ENCODE peak calls at places on chromosomes 3 and 15, in ten cellular contexts. Z, F, A, U, B, V, W, K, Y and P are unnamed samples.
A peak's percentile ranks its signal among the peaks of the same experiment; 100 is the strongest.

GRCh38 chr3:66386925-66387650 is 113.7 kb downstream of the LRIG1 start:
- DNase-seq in Z (no peak), F (no peak), A (no peak), U (no peak), B (no peak), V (no peak), W (no peak), K (no peak), Y (no peak), P (no peak)

GRCh38 chr15:47824185-47824584 is 106.9 kb downstream of the SEMA6D start:
- DNase-seq in Z (no peak), F (no peak), A (no peak), U (no peak), B (no peak), V (no peak), W (no peak), K (no peak), Y (no peak), P (no peak)

GRCh38 chr15:39888809-39889208 is 31.3 kb downstream of the GPR176 start:
- DNase-seq in Z (no peak), F (no peak), A (no peak), U (no peak), B (no peak), V (no peak), W (no peak), K (no peak), Y (no peak), P (no peak)

GRCh38 chr15:82999905-83000671 is 11.4 kb downstream of the C15orf40 start:
- DNase-seq in Z (peak; percentile 77), F (no peak), A (peak; percentile 48), U (no peak), B (no peak), V (peak; percentile 40), W (peak; percentile 74), K (peak; percentile 70), Y (no peak), P (no peak)

GRCh38 chr3:31181661-31182060 is 287.2 kb upstream of the GADL1 start:
- DNase-seq in Z (no peak), F (no peak), A (no peak), U (no peak), B (no peak), V (no peak), W (no peak), K (no peak), Y (no peak), P (no peak)

GRCh38 chr15:30859091-30859874 is 44.4 kb upstream of the FAN1 start:
- DNase-seq in Z (peak; percentile 62), F (no peak), A (peak; percentile 4), U (no peak), B (no peak), V (peak; percentile 20), W (peak; percentile 41), K (peak; percentile 30), Y (no peak), P (no peak)

GRCh38 chr3:196969001-196969659 is 497 bp upstream of the PIGZ start:
- DNase-seq in Z (peak; percentile 29), F (no peak), A (peak; percentile 10), U (peak; percentile 71), B (no peak), V (no peak), W (no peak), K (peak; percentile 11), Y (peak; percentile 67), P (no peak)

GRCh38 chr15:100124936-100125626 is 216.7 kb downstream of the ADAMTS17 start:
- DNase-seq in Z (no peak), F (no peak), A (no peak), U (no peak), B (no peak), V (no peak), W (no peak), K (no peak), Y (no peak), P (no peak)

GRCh38 chr3:86865506-86865905 is 125.4 kb downstream of the VGLL3 start:
- DNase-seq in Z (peak; percentile 36), F (no peak), A (no peak), U (no peak), B (no peak), V (no peak), W (peak; percentile 15), K (peak; percentile 58), Y (no peak), P (no peak)

GRCh38 chr15:89118481-89118989 is 30.3 kb downstream of the ABHD2 start:
- DNase-seq in Z (no peak), F (no peak), A (no peak), U (no peak), B (no peak), V (no peak), W (no peak), K (no peak), Y (no peak), P (no peak)

GRCh38 chr3:171781711-171782127 is 28.6 kb downstream of the PLD1 start:
- DNase-seq in Z (peak; percentile 90), F (no peak), A (no peak), U (no peak), B (no peak), V (no peak), W (no peak), K (no peak), Y (no peak), P (no peak)

GRCh38 chr3:152760591-152760990 is 74.3 kb upstream of the P2RY1 start:
- DNase-seq in Z (no peak), F (no peak), A (no peak), U (no peak), B (no peak), V (no peak), W (no peak), K (no peak), Y (no peak), P (no peak)

GRCh38 chr3:126743350-126743749 is 39.3 kb downstream of the CHCHD6 start:
- DNase-seq in Z (no peak), F (no peak), A (no peak), U (no peak), B (no peak), V (no peak), W (no peak), K (no peak), Y (no peak), P (no peak)

GRCh38 chr3:134373278-134373941 is 837 bp downstream of the AMOTL2 start:
- DNase-seq in Z (peak; percentile 96), F (peak; percentile 82), A (peak; percentile 91), U (peak; percentile 88), B (peak; percentile 87), V (peak; percentile 91), W (peak; percentile 95), K (peak; percentile 90), Y (peak; percentile 91), P (no peak)

GRCh38 chr15:58704155-58704825 is 45.2 kb downstream of the ADAM10 start:
- DNase-seq in Z (peak; percentile 39), F (no peak), A (no peak), U (no peak), B (no peak), V (no peak), W (peak; percentile 26), K (peak; percentile 54), Y (no peak), P (no peak)

GRCh38 chr3:167066977-167067843 is 312.9 kb downstream of the ZBBX start:
- DNase-seq in Z (no peak), F (no peak), A (no peak), U (peak; percentile 44), B (no peak), V (no peak), W (no peak), K (no peak), Y (no peak), P (no peak)

GRCh38 chr15:33963831-33964664 is 4.2 kb upstream of the CHRM5 start:
- DNase-seq in Z (peak; percentile 70), F (no peak), A (peak; percentile 23), U (no peak), B (no peak), V (peak; percentile 9), W (peak; percentile 70), K (peak; percentile 47), Y (no peak), P (no peak)
- TF ChIP-seq CTCF in Z (peak; percentile 76), F (peak; percentile 49), A (peak; percentile 44), U (peak; percentile 61), B (peak; percentile 26), V (peak; percentile 77), W (peak; percentile 82), K (peak; percentile 85), Y (peak; percentile 48), P (peak; percentile 52)

DNA sequence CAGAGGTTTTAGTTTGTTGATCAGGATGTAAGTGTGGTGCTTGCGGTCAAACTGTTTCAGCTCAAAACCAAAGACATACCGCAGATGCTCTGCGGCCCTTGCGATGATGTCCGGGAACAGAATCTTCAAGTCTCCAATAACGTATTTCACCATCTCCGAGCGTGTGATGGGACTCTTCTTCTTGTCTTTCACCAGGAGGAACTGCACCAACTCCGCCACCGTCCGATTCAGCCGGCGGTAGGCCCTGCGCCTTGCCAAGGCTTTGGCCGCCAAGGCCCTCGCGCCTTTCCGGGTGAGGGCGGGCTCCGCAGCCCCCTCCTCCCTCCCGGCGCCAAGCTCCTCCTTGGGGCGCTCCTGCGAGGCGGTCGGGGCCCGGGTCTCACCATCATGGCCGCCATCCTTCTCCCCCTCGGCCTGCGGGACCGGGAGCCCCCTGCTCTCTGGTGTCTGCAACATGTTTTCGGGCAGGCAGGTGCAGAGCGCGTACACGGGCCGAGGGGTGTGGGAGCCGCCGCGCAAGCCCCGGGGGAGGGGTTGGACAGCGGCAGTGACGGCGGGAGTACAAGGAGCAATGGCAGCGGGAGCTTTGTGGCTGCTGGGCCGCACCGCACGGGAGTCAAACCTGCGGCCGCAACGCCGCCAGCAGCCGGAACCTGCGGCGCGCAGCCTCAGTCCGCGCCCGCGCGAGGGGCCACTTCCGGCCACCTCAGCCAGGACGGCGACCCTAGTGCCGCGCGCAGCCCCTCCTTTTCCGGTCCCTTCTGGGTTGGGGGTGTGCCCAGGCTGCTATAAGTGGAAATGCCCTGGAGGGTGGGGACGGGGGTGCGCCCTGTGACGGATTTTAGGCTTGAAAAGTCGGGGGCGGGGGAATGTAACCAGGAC is at the start of gene MAGEF1:
- DNase-seq in Z (peak; percentile 63), F (peak; percentile 42), A (peak; percentile 78), U (peak; percentile 86), B (peak; percentile 76), V (peak; percentile 72), W (peak; percentile 74), K (peak; percentile 79), Y (peak; percentile 86), P (peak; percentile 75)
- TF ChIP-seq CTCF in Z (no peak), F (no peak), A (no peak), U (no peak), B (no peak), V (no peak), W (no peak), K (no peak), Y (no peak), P (no peak)

GRCh38 chr15:76588811-76589747 is 252.5 kb downstream of the ISL2 start:
- DNase-seq in Z (no peak), F (no peak), A (no peak), U (no peak), B (no peak), V (no peak), W (no peak), K (no peak), Y (no peak), P (no peak)
- TF ChIP-seq CTCF in Z (no peak), F (no peak), A (no peak), U (no peak), B (no peak), V (no peak), W (no peak), K (no peak), Y (no peak), P (no peak)

GRCh38 chr3:72447059-72447946 is 400.9 kb downstream of the SHQ1 start:
- DNase-seq in Z (peak; percentile 83), F (peak; percentile 83), A (peak; percentile 92), U (peak; percentile 93), B (peak; percentile 86), V (peak; percentile 90), W (peak; percentile 91), K (peak; percentile 89), Y (peak; percentile 97), P (peak; percentile 63)
- TF ChIP-seq CTCF in Z (no peak), F (no peak), A (no peak), U (no peak), B (no peak), V (no peak), W (no peak), K (no peak), Y (no peak), P (no peak)

GRCh38 chr3:102224171-102224570 is 210.6 kb upstream of the ZPLD1 start:
- DNase-seq in Z (peak; percentile 59), F (no peak), A (no peak), U (no peak), B (peak; percentile 44), V (peak; percentile 24), W (peak; percentile 46), K (peak; percentile 29), Y (no peak), P (no peak)
- TF ChIP-seq CTCF in Z (peak; percentile 45), F (no peak), A (no peak), U (peak; percentile 21), B (peak; percentile 60), V (peak; percentile 26), W (peak; percentile 33), K (peak; percentile 49), Y (no peak), P (no peak)